ENCODE peak calls at places on chromosomes 13 and 19, in ten cellular contexts. Q is K562, O is H9, B is IMR-90, I is mammary epithelial cell, Y is pancreas, T is fibroblast of lung, R is body of pancreas, J is lung, V is A549. Z is an unnamed sample. For H3K4me1, the result is how much of the 10 kb centered on the place peaks cover.

GRCh38 chr19:13557756-13558398 is 51.6 kb upstream of the CACNA1A start:
- DNase-seq in T (no peak), Y (no peak), V (no peak), I (peak), O (peak), J (no peak), B (no peak), R (peak), Q (no peak), Z (no peak)

GRCh38 chr13:23655321-23655720 is 85.1 kb downstream of the TNFRSF19 start:
- DNase-seq in Y (no peak), I (no peak), O (no peak), R (no peak), T (no peak), B (no peak), Q (no peak), J (no peak), V (no peak), Z (no peak)

GRCh38 chr19:38683393-38684077 is 36.1 kb downstream of the ACTN4 start:
- DNase-seq in B (peak), O (peak), Q (peak), I (peak), T (peak), V (peak), Y (peak), J (peak), R (peak), Z (peak)

GRCh38 chr13:49386664-49387063 is 57.2 kb downstream of the CAB39L start:
- DNase-seq in V (no peak), J (no peak), I (no peak), R (no peak), Q (no peak), O (no peak), Y (no peak), B (no peak), T (no peak), Z (no peak)

GRCh38 chr13:27665761-27666160 is 44.1 kb downstream of the POLR1D start:
- DNase-seq in B (no peak), T (no peak), R (no peak), V (no peak), J (no peak), Q (no peak), I (no peak), O (no peak), Y (no peak), Z (no peak)

GRCh38 chr19:27955484-27955883 is 1257.5 kb downstream of the UQCRFS1 start:
- DNase-seq in B (no peak), T (no peak), Y (no peak), V (no peak), O (no peak), Q (no peak), I (no peak), J (no peak), R (no peak), Z (no peak)

GRCh38 chr13:27172495-27172842 is 858 bp upstream of the USP12 start:
- DNase-seq in T (no peak), V (peak), B (peak), Y (no peak), I (no peak), O (no peak), R (no peak), Q (peak), J (no peak), Z (no peak)

GRCh38 chr19:51398096-51398704 is 7.8 kb upstream of the C19orf84 start:
- DNase-seq in O (no peak), I (no peak), R (no peak), V (peak), T (peak), Q (peak), B (peak), Y (no peak), J (no peak), Z (no peak)

GRCh38 chr13:21546372-21546771 is 57.6 kb downstream of the MICU2 start:
- DNase-seq in T (peak), O (no peak), Y (no peak), V (no peak), J (no peak), Q (no peak), I (no peak), R (no peak), B (no peak), Z (no peak)

GRCh38 chr13:110499621-110500281 is 61.8 kb downstream of the RAB20 start:
- DNase-seq in O (no peak), B (peak), R (no peak), Y (no peak), V (peak), I (no peak), J (no peak), T (no peak), Q (no peak), Z (peak)

GRCh38 chr13:110711778-110712070 is 1.8 kb upstream of the ING1 start:
- DNase-seq in T (peak), O (no peak), Y (no peak), B (no peak), V (no peak), I (no peak), R (no peak), Q (no peak), J (no peak), Z (peak)

GRCh38 chr13:33554919-33555791 is 262.8 kb upstream of the RFC3 start:
- DNase-seq in J (no peak), Y (no peak), V (no peak), R (no peak), I (no peak), O (no peak), T (peak), Q (no peak), B (no peak), Z (no peak)

GRCh38 chr13:41700790-41701310 is 243.5 kb downstream of the RGCC start:
- DNase-seq in B (peak), O (no peak), Q (peak), R (peak), Y (peak), V (peak), J (no peak), T (peak), I (peak), Z (no peak)

GRCh38 chr13:27960362-27961226 is 8.5 kb downstream of the CDX2 start:
- DNase-seq in R (peak), V (peak), Y (peak), T (peak), Q (peak), J (peak), B (no peak), I (peak), O (peak), Z (no peak)

GRCh38 chr19:56538761-56539263 is at the start of gene ZFP28:
- DNase-seq in V (no peak), Y (peak), Q (no peak), R (peak), O (peak), T (no peak), B (no peak), J (peak), I (no peak), Z (peak)

GRCh38 chr19:11984986-11985385 is 20.1 kb downstream of the ZNF763 start:
- DNase-seq in O (peak), B (no peak), I (no peak), J (no peak), R (no peak), Q (peak), V (no peak), T (no peak), Y (no peak), Z (no peak)

GRCh38 chr13:42153371-42153770 is 104.9 kb downstream of the DGKH start:
- DNase-seq in I (no peak), V (no peak), J (no peak), T (no peak), Q (no peak), O (no peak), R (no peak), B (peak), Y (no peak), Z (no peak)

GRCh38 chr13:111866731-111867245 is 200.2 kb upstream of the SOX1 start:
- DNase-seq in Q (no peak), R (no peak), J (no peak), V (no peak), T (no peak), O (no peak), Y (no peak), I (no peak), B (no peak), Z (no peak)

GRCh38 chr13:46656786-46657185 is 103.8 kb downstream of the LRCH1 start:
- DNase-seq in B (no peak), Q (no peak), R (no peak), J (no peak), T (no peak), O (no peak), I (no peak), Y (no peak), V (no peak), Z (no peak)

GRCh38 chr13:46660408-46660807 is 107.4 kb downstream of the LRCH1 start:
- DNase-seq in Q (no peak), R (no peak), J (no peak), V (no peak), Y (no peak), O (no peak), I (no peak), T (no peak), B (no peak), Z (no peak)

GRCh38 chr13:46654956-46655726 is 102.2 kb downstream of the LRCH1 start:
- DNase-seq in J (no peak), T (peak), O (no peak), R (no peak), Y (no peak), I (no peak), Q (no peak), V (no peak), B (no peak), Z (no peak)

GRCh38 chr13:46659413-46660065 is 106.6 kb downstream of the LRCH1 start:
- DNase-seq in R (no peak), B (no peak), T (no peak), O (no peak), Y (peak), J (no peak), I (no peak), Q (no peak), V (peak), Z (no peak)

DNA sequence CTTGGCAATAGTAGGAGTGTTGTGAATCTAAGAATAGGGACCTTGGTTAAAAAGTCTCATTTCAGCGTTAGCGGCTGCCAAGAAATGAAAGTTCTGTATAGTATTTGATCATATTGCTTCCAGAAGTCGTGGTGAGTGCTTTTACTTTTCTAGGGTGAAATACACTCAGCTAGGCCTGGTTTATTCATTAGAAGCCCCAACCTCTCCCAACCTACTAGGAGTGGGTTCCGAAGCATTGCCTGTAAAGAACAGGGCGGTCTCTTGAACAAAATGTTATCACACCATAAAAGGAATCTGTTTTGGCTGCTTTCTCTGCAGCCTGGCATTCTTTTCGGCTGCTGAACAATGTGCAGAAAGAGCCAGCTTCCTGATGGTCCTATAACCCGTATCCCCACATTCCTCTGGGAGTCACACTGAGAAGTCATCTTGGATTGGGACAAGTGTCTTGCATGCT is 102.8 kb downstream of the LRCH1 start:
- DNase-seq in T (peak), J (no peak), I (peak), Y (no peak), R (no peak), O (no peak), Q (no peak), V (no peak), B (no peak), Z (no peak)
- H3K27ac ChIP-seq in T (peak), J (peak), I (peak), Y (peak), R (peak), O (no peak), Q (no peak), V (peak), B (peak), Z (no peak)

GRCh38 chr19:18488838-18489626 is 32.8 kb downstream of the ELL start:
- DNase-seq in V (peak), O (peak), B (no peak), Q (peak), Y (peak), I (no peak), J (no peak), T (no peak), R (peak), Z (no peak)
- TF ChIP-seq CTCF in V (no peak), O (peak), B (peak), Q (peak), Y (peak), I (peak), J (peak), T (peak), R (peak), Z (peak)

GRCh38 chr13:40442826-40443225 is 223.6 kb downstream of the FOXO1 start:
- DNase-seq in R (no peak), Q (no peak), O (no peak), J (no peak), Y (no peak), I (no peak), T (no peak), B (no peak), V (no peak), Z (no peak)
- H3K4me1 ChIP-seq in R (half or more), Q (under half), O (under half), J (under half), Y (under half), I (under half), T (under half), B (under half), V (under half), Z (under half)

GRCh38 chr19:52516191-52516590 is 11.3 kb upstream of the ZNF808 start:
- DNase-seq in J (no peak), O (no peak), I (no peak), Q (no peak), T (no peak), R (no peak), Y (no peak), V (no peak), B (no peak), Z (no peak)

GRCh38 chr19:52522555-52522954 is 4.9 kb upstream of the ZNF808 start:
- DNase-seq in J (no peak), Q (peak), Y (no peak), I (no peak), O (peak), B (no peak), R (no peak), V (no peak), T (no peak), Z (no peak)

GRCh38 chr19:52520013-52520412 is 7.5 kb upstream of the ZNF808 start:
- DNase-seq in B (no peak), R (no peak), Y (no peak), I (no peak), J (no peak), V (no peak), O (peak), T (no peak), Q (peak), Z (no peak)

GRCh38 chr19:52524086-52524485 is 3.4 kb upstream of the ZNF808 start:
- DNase-seq in R (no peak), J (no peak), I (no peak), V (no peak), O (no peak), Y (no peak), T (no peak), B (no peak), Q (no peak), Z (no peak)

GRCh38 chr19:52518646-52519045 is 8.8 kb upstream of the ZNF808 start:
- DNase-seq in I (no peak), O (no peak), Y (no peak), B (no peak), J (no peak), Q (no peak), T (no peak), R (no peak), V (no peak), Z (no peak)
- H3K27ac ChIP-seq in I (no peak), O (no peak), Y (no peak), B (no peak), J (no peak), Q (no peak), T (no peak), R (no peak), V (no peak), Z (no peak)

Z was measured in foreskin keratinocyte.